ENCODE peak calls at places on chromosomes 7 and 10, in eight cellular contexts. V, O, M, H, Z, E, W and K are unnamed samples. For H3K36me3, the result is how much of the 10 kb centered on the place peaks cover.

GRCh38 chr7:87312215-87312865 is 33.1 kb upstream of the CROT start:
- DNase-seq in V (peak), O (peak), M (peak), H (no peak), Z (peak), E (peak), W (no peak), K (peak)

GRCh38 chr10:63217120-63217605 is 84.0 kb downstream of the NRBF2 start:
- DNase-seq in V (peak), O (no peak), M (peak), H (no peak), Z (no peak), E (no peak), W (no peak), K (no peak)

GRCh38 chr10:21535494-21535818 is 1.4 kb downstream of the MLLT10 start:
- DNase-seq in V (no peak), O (no peak), M (no peak), H (no peak), Z (no peak), E (no peak), W (no peak), K (no peak)

GRCh38 chr10:69180525-69181204 is 631 bp downstream of the SUPV3L1 start:
- DNase-seq in V (peak), O (no peak), M (peak), H (peak), Z (peak), E (no peak), W (no peak), K (no peak)

GRCh38 chr10:80614576-80615416 is 77.1 kb downstream of the SH2D4B start:
- DNase-seq in V (no peak), O (no peak), M (no peak), H (no peak), Z (no peak), E (no peak), W (no peak), K (no peak)

GRCh38 chr7:31121641-31122040 is 69.5 kb downstream of the ADCYAP1R1 start:
- DNase-seq in V (no peak), O (no peak), M (no peak), H (no peak), Z (no peak), E (no peak), W (no peak), K (peak)

GRCh38 chr10:102422586-102423129 is 2.0 kb downstream of the FBXL15 start:
- DNase-seq in V (peak), O (no peak), M (peak), H (peak), Z (peak), E (peak), W (peak), K (peak)

GRCh38 chr10:69703766-69704191 is 73.7 kb downstream of the FAM241B start:
- DNase-seq in V (peak), O (peak), M (peak), H (no peak), Z (no peak), E (no peak), W (no peak), K (no peak)

GRCh38 chr7:44063894-44064651 is 1.3 kb downstream of the PGAM2 start:
- DNase-seq in V (no peak), O (no peak), M (no peak), H (peak), Z (no peak), E (no peak), W (peak), K (no peak)

GRCh38 chr10:82742478-82742877 is 867.5 kb downstream of the NRG3 start:
- DNase-seq in V (no peak), O (no peak), M (peak), H (no peak), Z (no peak), E (no peak), W (no peak), K (no peak)

GRCh38 chr10:117723343-117723742 is 180.8 kb downstream of the EMX2 start:
- DNase-seq in V (no peak), O (no peak), M (no peak), H (no peak), Z (no peak), E (no peak), W (no peak), K (no peak)

GRCh38 chr7:108347616-108348015 is 108.6 kb downstream of the NRCAM start:
- DNase-seq in V (peak), O (no peak), M (peak), H (no peak), Z (no peak), E (no peak), W (no peak), K (no peak)

GRCh38 chr10:114151892-114152291 is 22.1 kb downstream of the CCDC186 start:
- DNase-seq in V (no peak), O (no peak), M (no peak), H (no peak), Z (no peak), E (no peak), W (no peak), K (no peak)

GRCh38 chr10:114151486-114151885 is 22.5 kb downstream of the CCDC186 start:
- DNase-seq in V (peak), O (peak), M (peak), H (no peak), Z (no peak), E (no peak), W (no peak), K (no peak)
- H3K27ac ChIP-seq in V (no peak), O (peak), M (peak), H (no peak), Z (no peak), E (no peak), W (no peak), K (no peak)

DNA sequence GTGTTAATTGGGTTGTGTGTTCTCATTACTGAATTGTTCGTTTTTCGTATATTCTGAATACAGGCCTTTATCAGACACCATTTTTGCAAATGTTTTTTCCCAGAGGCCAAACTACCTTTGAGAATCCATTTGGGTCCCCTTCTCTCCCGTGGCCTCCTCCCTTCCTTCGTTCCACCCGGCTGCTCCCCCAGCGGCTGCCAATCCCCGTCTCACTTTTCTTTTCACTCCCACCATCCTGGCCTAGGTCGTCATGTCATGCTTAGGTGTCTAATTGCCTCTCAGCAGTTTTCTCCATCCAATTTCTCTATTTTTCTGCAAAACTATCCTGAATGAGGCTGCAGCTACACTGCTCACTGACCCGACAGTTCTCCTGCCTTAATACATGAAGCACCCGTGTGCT is 17.9 kb downstream of the PITRM1 start:
- DNase-seq in V (no peak), O (no peak), M (no peak), H (no peak), Z (no peak), E (no peak), W (no peak), K (no peak)
- H3K36me3 ChIP-seq in V (half or more), O (half or more), M (under half), H (half or more), Z (under half), E (under half), W (half or more), K (under half)

GRCh38 chr7:27140108-27140842 is 3.2 kb downstream of the HOXA5 start:
- DNase-seq in V (no peak), O (no peak), M (peak), H (no peak), Z (peak), E (no peak), W (no peak), K (no peak)
- H3K4me3 ChIP-seq in V (peak), O (peak), M (peak), H (no peak), Z (peak), E (no peak), W (no peak), K (peak)

GRCh38 chr10:126243976-126244375 is 144.3 kb downstream of the ADAM12 start:
- DNase-seq in V (peak), O (no peak), M (no peak), H (no peak), Z (no peak), E (no peak), W (no peak), K (no peak)
- H3K27ac ChIP-seq in V (no peak), O (no peak), M (no peak), H (no peak), Z (no peak), E (no peak), W (no peak), K (no peak)

GRCh38 chr7:153036396-153037063 is 277.0 kb downstream of the ACTR3B start:
- DNase-seq in V (no peak), O (no peak), M (no peak), H (no peak), Z (no peak), E (no peak), W (no peak), K (no peak)

GRCh38 chr7:153030976-153031375 is 271.4 kb downstream of the ACTR3B start:
- DNase-seq in V (no peak), O (no peak), M (no peak), H (no peak), Z (no peak), E (no peak), W (no peak), K (no peak)

DNA sequence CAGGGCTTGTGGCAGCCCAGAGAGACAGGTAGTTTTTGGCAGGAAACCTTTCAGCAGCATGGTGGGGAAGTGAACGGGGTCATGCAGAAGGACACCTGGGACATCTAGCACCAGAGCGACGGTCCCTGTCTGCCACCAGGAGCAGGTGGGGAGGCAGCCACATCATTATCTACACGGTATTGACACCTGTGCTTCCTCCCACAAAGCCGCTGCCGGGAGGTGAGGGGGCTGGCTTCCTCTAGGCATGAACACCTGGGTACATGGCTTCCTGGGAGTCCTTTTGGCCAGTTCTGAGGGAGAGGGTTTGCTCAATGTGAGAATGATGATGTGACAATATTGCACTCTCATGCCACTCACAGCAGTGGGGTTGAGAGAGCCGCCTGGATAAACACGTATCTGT is 275.2 kb downstream of the ACTR3B start:
- DNase-seq in V (no peak), O (no peak), M (no peak), H (no peak), Z (no peak), E (no peak), W (no peak), K (no peak)
- H3K36me3 ChIP-seq in V (under half), O (under half), M (under half), H (under half), Z (under half), E (under half), W (under half), K (under half)

GRCh38 chr7:1095621-1096155 is 7.8 kb downstream of the GPER1 start:
- DNase-seq in V (no peak), O (no peak), M (no peak), H (peak), Z (no peak), E (no peak), W (peak), K (no peak)
- H3K4me3 ChIP-seq in V (no peak), O (peak), M (no peak), H (peak), Z (no peak), E (peak), W (no peak), K (no peak)